ENCODE peak calls at places on chromosomes 12 and 14, in eight cellular contexts. V is neuronal stem cell, C is upper lobe of left lung, B is foreskin fibroblast, M is psoas muscle, Y is iPS DF 6.9, R is AG04450, T is prostate gland. Q is an unnamed sample.

GRCh38 chr14:59321184-59321952 is 132.9 kb downstream of the DAAM1 start:
- DNase-seq in C (no peak), R (no peak), Y (no peak), V (no peak), M (no peak), T (no peak), B (no peak), Q (no peak)

GRCh38 chr12:3199551-3200031 is 122.4 kb downstream of the TSPAN9 start:
- DNase-seq in R (no peak), M (no peak), B (peak), C (no peak), T (no peak), Y (no peak), V (peak), Q (no peak)

GRCh38 chr14:60722163-60722835 is 1.9 kb downstream of the SIX4 start:
- DNase-seq in Y (no peak), R (no peak), C (peak), V (peak), M (peak), B (peak), T (peak), Q (no peak)

GRCh38 chr14:67411820-67412421 is at the start of gene PLEK2:
- DNase-seq in Y (no peak), V (no peak), C (peak), T (peak), R (no peak), B (no peak), M (peak), Q (no peak)

GRCh38 chr12:39919790-39920189 is 186.1 kb downstream of the SLC2A13 start:
- DNase-seq in Y (no peak), V (no peak), R (no peak), C (no peak), T (no peak), M (no peak), B (no peak), Q (peak)

GRCh38 chr14:60984225-60984624 is 3.2 kb downstream of the SLC38A6 start:
- DNase-seq in V (no peak), B (no peak), C (no peak), Y (no peak), M (no peak), T (no peak), R (no peak), Q (no peak)

GRCh38 chr12:6200266-6201198 is at the start of gene CD9:
- DNase-seq in M (peak), T (peak), Y (no peak), R (no peak), B (peak), V (no peak), C (peak), Q (no peak)

GRCh38 chr12:59004466-59004865 is 84.2 kb upstream of the LRIG3 start:
- DNase-seq in B (peak), V (no peak), Y (no peak), C (no peak), R (no peak), T (no peak), M (no peak), Q (no peak)

GRCh38 chr12:103841690-103842584 is 903 bp upstream of the NT5DC3 start:
- DNase-seq in B (peak), M (peak), R (no peak), C (peak), V (peak), Y (no peak), T (no peak), Q (peak)

GRCh38 chr12:122902854-122903703 is 7.2 kb upstream of the VPS37B start:
- DNase-seq in M (no peak), C (no peak), B (no peak), R (no peak), Y (no peak), T (no peak), V (no peak), Q (no peak)

GRCh38 chr14:20477211-20477876 is 8.1 kb downstream of the PNP start:
- DNase-seq in Y (no peak), B (no peak), R (no peak), M (no peak), T (no peak), C (no peak), V (no peak), Q (no peak)

GRCh38 chr12:6792522-6793201 is 3.3 kb downstream of the CD4 start:
- DNase-seq in B (no peak), M (peak), Y (no peak), R (no peak), V (no peak), T (no peak), C (no peak), Q (no peak)

GRCh38 chr12:2295941-2296461 is 243.2 kb downstream of the CACNA1C start:
- DNase-seq in C (no peak), T (no peak), B (peak), M (no peak), Y (no peak), R (peak), V (no peak), Q (peak)

GRCh38 chr12:131755305-131756113 is 44.6 kb downstream of the SFSWAP start:
- DNase-seq in C (peak), T (no peak), M (no peak), Y (no peak), B (no peak), R (no peak), V (no peak), Q (no peak)
- H3K4me3 ChIP-seq in C (no peak), T (no peak), M (no peak), Y (no peak), B (no peak), R (no peak), V (no peak), Q (no peak)

GRCh38 chr12:51372021-51372420 is 19.2 kb downstream of the GALNT6 start:
- DNase-seq in V (no peak), M (no peak), B (no peak), T (no peak), R (no peak), Y (no peak), C (no peak), Q (no peak)

GRCh38 chr12:51370667-51371066 is 20.5 kb downstream of the GALNT6 start:
- DNase-seq in V (no peak), R (no peak), Y (no peak), B (no peak), T (no peak), C (no peak), M (no peak), Q (no peak)

GRCh38 chr12:51369581-51369980 is 21.6 kb downstream of the GALNT6 start:
- DNase-seq in T (no peak), R (no peak), C (no peak), Y (no peak), M (no peak), V (no peak), B (no peak), Q (no peak)

GRCh38 chr12:51371295-51371953 is 19.8 kb downstream of the GALNT6 start:
- DNase-seq in M (peak), Y (no peak), B (peak), T (peak), R (peak), C (no peak), V (peak), Q (peak)

DNA sequence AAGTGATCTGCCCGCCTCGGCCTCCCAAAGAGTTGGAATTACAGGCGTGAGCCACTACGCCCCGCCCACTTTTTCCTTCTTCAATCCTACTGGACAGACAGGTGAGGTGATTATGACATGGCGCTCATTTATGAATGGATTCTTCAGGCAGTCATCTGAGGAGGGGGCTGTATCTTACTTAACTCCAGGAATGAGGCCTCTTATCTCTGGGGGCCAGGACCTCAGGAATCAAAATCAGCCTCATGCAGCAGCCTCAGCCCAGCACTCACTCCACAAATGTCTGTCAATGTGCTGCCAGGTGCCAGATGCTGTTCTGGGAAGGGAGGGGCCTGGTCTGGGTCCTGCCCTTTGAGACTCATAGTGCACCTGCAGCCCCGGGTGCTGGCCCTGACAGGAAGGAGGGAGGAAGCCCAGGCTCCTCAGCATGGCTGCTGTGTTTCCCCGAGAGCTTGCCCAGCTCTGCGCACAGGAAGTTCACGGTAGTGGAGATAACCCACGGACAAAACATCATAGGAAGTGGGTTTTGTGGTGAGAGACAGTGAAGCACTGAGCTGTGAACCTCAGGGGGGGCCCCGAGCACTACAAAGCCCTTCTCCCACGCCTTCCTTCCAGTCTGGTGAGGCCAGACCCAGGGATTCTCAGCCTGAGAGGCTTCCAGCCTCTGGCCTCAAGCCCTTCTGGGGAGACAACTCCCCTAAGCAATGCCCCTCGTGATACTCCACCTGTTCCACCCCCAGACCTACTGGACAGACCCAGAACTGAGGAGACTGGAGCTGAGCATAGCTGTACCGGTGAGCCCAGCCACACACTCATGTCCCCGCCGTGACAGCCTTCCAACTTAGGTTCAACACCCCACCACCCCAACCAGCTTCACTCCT is 22.3 kb downstream of the GALNT6 start:
- DNase-seq in Y (no peak), M (peak), C (no peak), T (peak), B (no peak), R (no peak), V (no peak), Q (no peak)
- H3K4me3 ChIP-seq in Y (no peak), M (no peak), C (no peak), T (no peak), B (no peak), R (no peak), V (no peak), Q (no peak)

GRCh38 chr12:47754881-47755280 is 3.8 kb downstream of the RAPGEF3 start:
- DNase-seq in C (no peak), T (peak), B (no peak), Y (no peak), V (no peak), R (no peak), M (no peak), Q (no peak)
- H3K4me3 ChIP-seq in C (no peak), T (no peak), B (no peak), Y (no peak), V (no peak), R (no peak), M (no peak), Q (peak)

DNA sequence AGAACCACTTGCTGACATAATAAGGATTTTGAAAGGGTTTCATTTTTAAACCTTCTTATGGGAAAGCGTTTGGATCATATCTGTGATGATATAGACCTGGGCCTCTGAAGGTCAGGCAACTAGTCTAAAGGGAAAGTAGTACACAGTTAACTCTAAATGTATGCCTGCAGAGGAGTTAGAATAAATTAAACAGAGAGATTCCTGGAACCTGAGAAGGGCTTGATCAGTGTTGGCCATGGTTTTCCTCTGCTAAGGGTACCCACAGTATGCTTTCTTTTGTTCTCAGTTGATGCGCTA is 14.4 kb upstream of the POLR3B start:
- DNase-seq in T (no peak), Y (no peak), M (no peak), B (no peak), R (no peak), V (no peak), C (no peak), Q (no peak)
- H3K4me3 ChIP-seq in T (peak), Y (no peak), M (peak), B (peak), R (peak), V (no peak), C (no peak), Q (peak)

GRCh38 chr12:116143883-116144266 is 133.6 kb downstream of the MED13L start:
- DNase-seq in M (no peak), C (no peak), R (no peak), T (no peak), V (no peak), Y (no peak), B (peak), Q (no peak)
- H3K4me3 ChIP-seq in M (peak), C (no peak), R (no peak), T (no peak), V (no peak), Y (no peak), B (no peak), Q (no peak)

Q was measured in epithelial cell of proximal tubule.